ENCODE peak calls at places on chromosomes 7 and 10, in five cellular contexts. T is T-helper 17 cell, P is dorsolateral prefrontal cortex, I is transverse colon, O is GM13977. R is an unnamed sample.
A peak's percentile ranks its signal among the peaks of the same experiment; 100 is the strongest.

GRCh38 chr7:151592868-151593486 is 73.3 kb upstream of the RHEB start:
- DNase-seq in O (no peak), I (no peak), T (no peak), P (no peak), R (no peak)

GRCh38 chr7:126658684-126659083 is 594.1 kb downstream of the GRM8 start:
- DNase-seq in O (no peak), P (no peak), I (no peak), T (no peak), R (no peak)

GRCh38 chr7:135147899-135148721 is at the start of gene TMEM140:
- DNase-seq in T (no peak), I (peak; percentile 75), O (peak; percentile 28), P (no peak), R (no peak)

GRCh38 chr7:153381275-153382119 is 621.9 kb downstream of the ACTR3B start:
- DNase-seq in I (peak; percentile 21), O (peak; percentile 24), T (no peak), P (no peak), R (no peak)

GRCh38 chr7:100568936-100569844 is 4.5 kb downstream of the SAP25 start:
- DNase-seq in I (peak; percentile 74), O (peak; percentile 70), P (no peak), T (no peak), R (no peak)

GRCh38 chr10:16856567-16856966 is 39.3 kb upstream of the RSU1 start:
- DNase-seq in T (no peak), O (no peak), I (no peak), P (no peak), R (no peak)

GRCh38 chr7:26664735-26665420 is 199.5 kb downstream of the SKAP2 start:
- DNase-seq in I (peak; percentile 26), P (no peak), O (no peak), T (no peak), R (no peak)

GRCh38 chr7:80278737-80279136 is 144.1 kb downstream of the GNAI1 start:
- DNase-seq in T (no peak), I (no peak), P (no peak), O (no peak), R (no peak)

GRCh38 chr10:3772349-3773222 is 12.4 kb downstream of the KLF6 start:
- DNase-seq in I (no peak), T (no peak), P (no peak), O (no peak), R (no peak)

GRCh38 chr7:94511763-94512162 is 2.2 kb downstream of the CASD1 start:
- DNase-seq in T (no peak), P (no peak), O (no peak), I (no peak), R (no peak)

GRCh38 chr10:126933116-126933515 is 27.9 kb downstream of the DOCK1 start:
- DNase-seq in T (no peak), P (no peak), O (no peak), I (no peak), R (no peak)

GRCh38 chr10:95264227-95265051 is 26.4 kb downstream of the PDLIM1 start:
- DNase-seq in O (no peak), P (no peak), T (no peak), I (no peak), R (no peak)

GRCh38 chr10:132878091-132878729 is 64.2 kb downstream of the CFAP46 start:
- DNase-seq in I (no peak), T (no peak), O (no peak), P (peak; percentile 39), R (no peak)

GRCh38 chr7:427506-428103 is 92.0 kb downstream of the PDGFA start:
- DNase-seq in O (no peak), T (no peak), P (no peak), I (no peak), R (no peak)

GRCh38 chr10:128140425-128140824 is 14.2 kb upstream of the MKI67 start:
- DNase-seq in P (no peak), T (no peak), O (no peak), I (no peak), R (no peak)

GRCh38 chr7:66283003-66283920 is 78.1 kb downstream of the TPST1 start:
- DNase-seq in T (no peak), P (no peak), I (no peak), O (no peak), R (no peak)

GRCh38 chr7:122770943-122771342 is 68.2 kb upstream of the RNF148 start:
- DNase-seq in T (no peak), O (no peak), P (no peak), I (no peak), R (peak; percentile 60)

GRCh38 chr10:48924988-48925387 is 14.7 kb downstream of the LRRC18 start:
- DNase-seq in I (no peak), O (no peak), P (no peak), T (no peak), R (no peak)

GRCh38 chr7:28423919-28424514 is 11.7 kb downstream of the CREB5 start:
- DNase-seq in O (no peak), T (no peak), P (no peak), I (no peak), R (no peak)

GRCh38 chr7:151379193-151379520 is 30.7 kb downstream of the WDR86 start:
- DNase-seq in I (no peak), T (no peak), P (no peak), O (peak; percentile 18), R (no peak)

GRCh38 chr10:99965700-99966099 is 44.0 kb downstream of the DNMBP start:
- DNase-seq in O (no peak), P (no peak), T (no peak), I (no peak), R (no peak)

GRCh38 chr7:143343596-143343995 is 18.9 kb downstream of the FAM131B start:
- DNase-seq in T (no peak), O (no peak), I (no peak), P (no peak), R (no peak)

GRCh38 chr7:44149571-44150465 is 8.7 kb upstream of the MYL7 start:
- DNase-seq in T (no peak), O (no peak), I (no peak), P (no peak), R (no peak)

GRCh38 chr7:31370610-31371009 is 30.1 kb upstream of the NEUROD6 start:
- DNase-seq in I (no peak), O (no peak), P (peak; percentile 54), T (no peak), R (no peak)

GRCh38 chr10:17273403-17273802 is 45.4 kb downstream of the VIM start:
- DNase-seq in P (no peak), O (no peak), I (no peak), T (no peak), R (no peak)

GRCh38 chr7:70387197-70387596 is 744.7 kb upstream of the GALNT17 start:
- DNase-seq in O (no peak), P (no peak), T (no peak), I (no peak), R (no peak)

GRCh38 chr10:102767428-102768160 is 23.8 kb downstream of the WBP1L start:
- DNase-seq in O (no peak), P (no peak), T (no peak), I (no peak), R (no peak)

GRCh38 chr10:103885617-103886016 is 30.2 kb upstream of the SH3PXD2A start:
- DNase-seq in T (no peak), O (no peak), I (no peak), P (no peak), R (no peak)

GRCh38 chr10:25232229-25232628 is 57.4 kb downstream of the GPR158 start:
- DNase-seq in I (no peak), P (no peak), O (no peak), T (no peak), R (no peak)

GRCh38 chr7:158107806-158108205 is 479.8 kb downstream of the PTPRN2 start:
- DNase-seq in O (no peak), I (no peak), T (no peak), P (no peak), R (no peak)